ENCODE peak calls at places on chromosomes 6 and 20, in five cellular contexts. One of them, this sample, is unnamed.

GRCh38 chr6:160979063-160979708 is 12.4 kb upstream of the MAP3K4 start:
- DNase-seq in HepG2: no peak
- DNase-seq in WTC11: no peak
- DNase-seq in K562: no peak
- DNase-seq in GM12878: no peak
- DNase-seq in this sample: no peak

GRCh38 chr6:157795826-157796225 is 27.2 kb upstream of the SNX9 start:
- DNase-seq in HepG2: no peak
- DNase-seq in WTC11: no peak
- DNase-seq in K562: no peak
- DNase-seq in GM12878: no peak
- DNase-seq in this sample: no peak

GRCh38 chr6:41577865-41578713 is 31.9 kb downstream of the FOXP4 start:
- DNase-seq in HepG2: peak
- DNase-seq in WTC11: no peak
- DNase-seq in K562: peak
- DNase-seq in GM12878: no peak
- DNase-seq in this sample: no peak

GRCh38 chr6:144722214-144722737 is 437.1 kb downstream of the UTRN start:
- DNase-seq in HepG2: no peak
- DNase-seq in WTC11: no peak
- DNase-seq in K562: no peak
- DNase-seq in GM12878: no peak
- DNase-seq in this sample: no peak

GRCh38 chr6:1208876-1209275 is 103.0 kb upstream of the FOXQ1 start:
- DNase-seq in HepG2: no peak
- DNase-seq in WTC11: no peak
- DNase-seq in K562: no peak
- DNase-seq in GM12878: no peak
- DNase-seq in this sample: no peak

GRCh38 chr6:151101116-151101810 is 138.5 kb upstream of the AKAP12 start:
- DNase-seq in HepG2: no peak
- DNase-seq in WTC11: no peak
- DNase-seq in K562: no peak
- DNase-seq in GM12878: no peak
- DNase-seq in this sample: no peak

GRCh38 chr20:44683263-44684046 is 31.7 kb upstream of the CCN5 start:
- DNase-seq in HepG2: peak
- DNase-seq in WTC11: peak
- DNase-seq in K562: peak
- DNase-seq in GM12878: peak
- DNase-seq in this sample: peak

GRCh38 chr20:19381947-19382346 is 169.5 kb downstream of the SLC24A3 start:
- DNase-seq in HepG2: no peak
- DNase-seq in WTC11: no peak
- DNase-seq in K562: no peak
- DNase-seq in GM12878: no peak
- DNase-seq in this sample: no peak

GRCh38 chr6:89805814-89806371 is 13.7 kb downstream of the MDN1 start:
- DNase-seq in HepG2: no peak
- DNase-seq in WTC11: no peak
- DNase-seq in K562: no peak
- DNase-seq in GM12878: no peak
- DNase-seq in this sample: no peak

GRCh38 chr6:170046786-170047626 is 243.9 kb downstream of the DLL1 start:
- DNase-seq in HepG2: no peak
- DNase-seq in WTC11: no peak
- DNase-seq in K562: no peak
- DNase-seq in GM12878: no peak
- DNase-seq in this sample: no peak

DNA sequence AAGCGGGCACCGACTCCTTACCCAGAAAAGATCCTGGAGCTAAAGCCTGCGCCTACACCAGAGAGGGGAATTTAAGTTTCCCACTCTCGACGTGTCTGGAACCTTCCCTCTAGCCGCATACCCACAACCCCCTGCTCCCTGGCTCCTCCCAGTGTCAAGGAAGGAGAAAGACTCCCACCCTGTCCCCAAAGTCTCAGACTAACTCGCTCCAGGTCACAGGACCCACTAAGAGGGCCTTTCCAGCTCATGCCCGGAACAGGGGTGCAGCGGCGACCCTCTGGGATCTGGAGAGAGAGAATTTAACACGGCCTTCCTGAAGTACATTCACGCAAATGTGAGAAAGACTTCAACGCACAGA is 3.9 kb downstream of the LINC00237 start:
- DNase-seq in HepG2: no peak
- DNase-seq in WTC11: peak
- DNase-seq in K562: no peak
- DNase-seq in GM12878: no peak
- DNase-seq in this sample: no peak
- TF ChIP-seq ESRRA in HepG2: no peak
- TF ChIP-seq ESRRA in WTC11: no peak
- TF ChIP-seq ESRRA in K562: no peak
- TF ChIP-seq ESRRA in GM12878: no peak
- TF ChIP-seq ESRRA in this sample: no peak

DNA sequence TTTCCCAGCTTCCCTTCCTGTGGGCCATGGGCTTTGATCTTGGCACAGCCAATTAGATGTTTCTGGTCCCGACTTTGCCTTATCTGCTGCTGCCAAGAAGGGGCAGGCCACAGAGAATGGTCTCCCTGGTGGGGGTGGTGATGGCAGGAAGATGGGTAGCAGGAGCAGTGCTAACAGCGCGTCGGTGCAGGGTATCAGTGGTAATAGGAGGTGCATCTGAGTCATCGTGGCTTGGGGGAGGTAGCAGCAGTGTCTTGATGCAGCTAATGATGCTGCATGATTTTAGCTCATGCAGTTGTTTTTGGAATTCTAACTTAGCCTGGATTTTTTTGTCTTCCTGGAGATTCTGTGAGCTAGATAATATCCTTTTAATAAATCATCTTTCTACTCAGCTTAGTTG is 18.9 kb upstream of the MAS1 start:
- DNase-seq in HepG2: no peak
- DNase-seq in WTC11: no peak
- DNase-seq in K562: no peak
- DNase-seq in GM12878: no peak
- DNase-seq in this sample: no peak
- TF ChIP-seq ESRRA in HepG2: no peak
- TF ChIP-seq ESRRA in WTC11: no peak
- TF ChIP-seq ESRRA in K562: no peak
- TF ChIP-seq ESRRA in GM12878: no peak
- TF ChIP-seq ESRRA in this sample: no peak

GRCh38 chr20:51085761-51086160 is 62.9 kb upstream of the KCNG1 start:
- DNase-seq in HepG2: no peak
- DNase-seq in WTC11: no peak
- DNase-seq in K562: peak
- DNase-seq in GM12878: no peak
- DNase-seq in this sample: peak
- TF ChIP-seq ESRRA in HepG2: no peak
- TF ChIP-seq ESRRA in WTC11: no peak
- TF ChIP-seq ESRRA in K562: no peak
- TF ChIP-seq ESRRA in GM12878: no peak
- TF ChIP-seq ESRRA in this sample: no peak

GRCh38 chr6:33992191-33992590 is 153.7 kb downstream of the GRM4 start:
- DNase-seq in HepG2: no peak
- DNase-seq in WTC11: no peak
- DNase-seq in K562: no peak
- DNase-seq in GM12878: no peak
- DNase-seq in this sample: no peak
- TF ChIP-seq ESRRA in HepG2: no peak
- TF ChIP-seq ESRRA in WTC11: no peak
- TF ChIP-seq ESRRA in K562: no peak
- TF ChIP-seq ESRRA in GM12878: no peak
- TF ChIP-seq ESRRA in this sample: no peak

GRCh38 chr6:22082278-22082677 is 214.6 kb downstream of the PRL start:
- DNase-seq in HepG2: no peak
- DNase-seq in WTC11: no peak
- DNase-seq in K562: no peak
- DNase-seq in GM12878: no peak
- DNase-seq in this sample: no peak

GRCh38 chr6:22091424-22091948 is 205.3 kb downstream of the PRL start:
- DNase-seq in HepG2: no peak
- DNase-seq in WTC11: no peak
- DNase-seq in K562: no peak
- DNase-seq in GM12878: no peak
- DNase-seq in this sample: no peak

DNA sequence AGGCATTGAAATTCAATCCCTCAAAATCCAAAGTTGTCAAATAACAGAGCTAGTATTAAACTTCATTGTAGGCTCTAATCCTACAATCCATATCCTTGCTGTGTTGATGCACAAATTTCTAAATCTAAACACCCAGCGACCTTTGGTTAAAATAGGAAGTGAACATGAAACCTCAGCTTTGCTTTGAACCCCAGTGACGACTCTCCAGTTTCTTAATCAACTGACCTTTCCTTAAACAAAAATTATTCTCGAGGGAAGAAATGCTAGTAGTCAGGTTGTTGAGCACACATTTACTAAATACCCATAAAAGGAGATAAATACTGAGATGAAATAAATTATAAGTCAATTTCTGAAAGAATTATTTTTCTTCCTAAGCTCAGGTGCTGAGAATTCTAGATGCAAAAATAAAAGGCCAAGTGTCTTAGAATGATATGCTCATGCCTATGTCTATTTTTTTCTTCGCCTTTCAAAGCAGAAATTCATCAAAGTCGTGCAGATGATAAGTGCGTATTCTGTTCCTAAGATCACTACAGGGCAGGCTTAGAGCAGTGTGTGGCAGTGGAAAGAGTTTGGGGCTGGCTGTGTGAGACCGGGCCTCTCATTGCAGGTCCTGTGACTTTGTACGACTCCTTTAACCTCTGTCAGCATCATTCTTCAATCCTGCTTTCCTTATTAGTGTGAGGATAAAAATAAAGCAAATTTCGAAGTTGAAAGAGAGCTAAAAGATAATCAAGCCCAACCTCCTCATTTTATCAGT is 208.7 kb downstream of the PRL start:
- DNase-seq in HepG2: no peak
- DNase-seq in WTC11: no peak
- DNase-seq in K562: no peak
- DNase-seq in GM12878: no peak
- DNase-seq in this sample: no peak
- TF ChIP-seq ESRRA in HepG2: no peak
- TF ChIP-seq ESRRA in WTC11: no peak
- TF ChIP-seq ESRRA in K562: no peak
- TF ChIP-seq ESRRA in GM12878: no peak
- TF ChIP-seq ESRRA in this sample: no peak

GRCh38 chr6:23097569-23097968 is 528.2 kb downstream of the HDGFL1 start:
- DNase-seq in HepG2: no peak
- DNase-seq in WTC11: no peak
- DNase-seq in K562: no peak
- DNase-seq in GM12878: no peak
- DNase-seq in this sample: no peak

GRCh38 chr6:23086100-23086499 is 516.7 kb downstream of the HDGFL1 start:
- DNase-seq in HepG2: no peak
- DNase-seq in WTC11: no peak
- DNase-seq in K562: no peak
- DNase-seq in GM12878: no peak
- DNase-seq in this sample: no peak

GRCh38 chr6:23089981-23090380 is 520.6 kb downstream of the HDGFL1 start:
- DNase-seq in HepG2: no peak
- DNase-seq in WTC11: no peak
- DNase-seq in K562: no peak
- DNase-seq in GM12878: no peak
- DNase-seq in this sample: no peak

DNA sequence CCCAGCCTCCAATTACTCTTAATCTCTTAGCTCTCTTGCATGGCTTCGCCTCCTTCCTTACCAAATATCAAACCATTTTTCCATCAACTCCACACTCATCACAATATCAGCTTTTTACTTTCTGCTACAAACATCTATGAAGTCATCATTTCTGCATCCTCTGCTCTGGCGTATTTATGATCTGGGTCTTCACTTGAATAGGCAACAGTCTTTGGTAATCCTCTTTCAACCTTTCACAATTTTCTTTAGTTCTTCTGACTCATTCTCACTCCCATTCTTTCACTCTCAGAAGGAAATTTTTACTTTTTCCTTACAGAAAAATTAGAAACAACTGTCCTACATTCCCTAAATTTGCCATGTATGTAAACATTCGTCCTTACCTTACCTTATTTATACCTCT is 522.4 kb downstream of the HDGFL1 start:
- DNase-seq in HepG2: no peak
- DNase-seq in WTC11: no peak
- DNase-seq in K562: no peak
- DNase-seq in GM12878: no peak
- DNase-seq in this sample: no peak
- TF ChIP-seq ESRRA in HepG2: no peak
- TF ChIP-seq ESRRA in WTC11: no peak
- TF ChIP-seq ESRRA in K562: no peak
- TF ChIP-seq ESRRA in GM12878: no peak
- TF ChIP-seq ESRRA in this sample: no peak

GRCh38 chr6:18976091-18976490 is 588.9 kb downstream of the RNF144B start:
- DNase-seq in HepG2: no peak
- DNase-seq in WTC11: no peak
- DNase-seq in K562: no peak
- DNase-seq in GM12878: no peak
- DNase-seq in this sample: no peak

GRCh38 chr6:18976966-18977365 is 589.8 kb downstream of the RNF144B start:
- DNase-seq in HepG2: no peak
- DNase-seq in WTC11: no peak
- DNase-seq in K562: no peak
- DNase-seq in GM12878: no peak
- DNase-seq in this sample: no peak

GRCh38 chr6:18978330-18979128 is 591.4 kb downstream of the RNF144B start:
- DNase-seq in HepG2: peak
- DNase-seq in WTC11: no peak
- DNase-seq in K562: no peak
- DNase-seq in GM12878: no peak
- DNase-seq in this sample: peak
- TF ChIP-seq ESRRA in HepG2: no peak
- TF ChIP-seq ESRRA in WTC11: no peak
- TF ChIP-seq ESRRA in K562: no peak
- TF ChIP-seq ESRRA in GM12878: no peak
- TF ChIP-seq ESRRA in this sample: no peak

DNA sequence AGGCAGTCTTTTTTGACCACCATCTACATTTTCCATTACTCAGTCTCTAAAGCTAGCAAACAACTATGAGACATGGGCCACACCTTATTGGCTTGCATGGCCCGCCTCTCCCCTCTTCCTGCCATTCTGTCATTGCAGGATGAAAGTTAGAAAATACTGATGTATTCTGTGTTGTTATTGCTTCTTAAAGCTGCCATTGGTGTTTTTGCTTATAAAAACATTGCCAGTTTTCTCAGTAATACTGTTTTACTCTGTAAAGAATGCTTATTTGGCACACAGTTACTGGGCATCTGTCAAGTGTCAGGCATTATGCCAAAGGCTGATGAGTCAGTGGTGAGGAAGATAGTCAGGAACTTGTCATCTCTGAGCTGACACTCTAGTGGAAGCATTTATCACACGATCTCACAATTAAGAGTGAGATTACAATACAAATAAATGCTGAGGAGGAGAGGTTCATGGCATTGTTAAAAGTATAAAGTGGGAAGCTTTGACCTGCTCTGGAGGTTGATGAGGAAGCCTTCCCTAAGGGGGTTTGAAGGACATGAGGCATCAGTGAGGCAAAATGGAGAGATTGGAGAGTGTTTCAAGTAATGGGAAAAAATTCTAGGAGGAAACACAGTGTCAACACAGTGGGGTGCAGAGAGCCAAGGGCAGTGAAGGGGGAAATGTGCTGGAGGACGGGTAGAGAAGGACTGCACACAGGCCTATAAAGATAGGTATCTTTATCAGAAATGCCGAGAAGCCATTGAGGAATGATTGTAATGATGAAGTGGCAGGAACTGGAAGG is 14.7 kb downstream of the KLHL32 start:
- DNase-seq in HepG2: no peak
- DNase-seq in WTC11: no peak
- DNase-seq in K562: peak
- DNase-seq in GM12878: no peak
- DNase-seq in this sample: peak
- TF ChIP-seq ESRRA in HepG2: no peak
- TF ChIP-seq ESRRA in WTC11: no peak
- TF ChIP-seq ESRRA in K562: no peak
- TF ChIP-seq ESRRA in GM12878: no peak
- TF ChIP-seq ESRRA in this sample: no peak